ENCODE peak calls at places on chromosomes 6 and 20, in nine cellular contexts. S, E, K, X, O, H, Y, P and U are unnamed samples.

GRCh38 chr20:1382670-1383069 is 10.2 kb downstream of the FKBP1A start:
- DNase-seq in S (no peak), E (peak), K (no peak), X (no peak), O (no peak), H (no peak), Y (no peak), P (no peak), U (no peak)

GRCh38 chr20:8131598-8132014 is 460 bp upstream of the PLCB1 start:
- DNase-seq in S (no peak), E (peak), K (no peak), X (no peak), O (no peak), H (no peak), Y (no peak), P (no peak), U (no peak)

GRCh38 chr6:79525272-79526100 is 11.7 kb downstream of the LCA5 start:
- DNase-seq in S (no peak), E (peak), K (peak), X (no peak), O (no peak), H (peak), Y (no peak), P (no peak), U (no peak)

GRCh38 chr6:82270791-82271392 is 23.3 kb upstream of the IBTK start:
- DNase-seq in S (no peak), E (peak), K (no peak), X (no peak), O (no peak), H (peak), Y (peak), P (no peak), U (no peak)

GRCh38 chr6:167420177-167420576 is 95.3 kb downstream of the TTLL2 start:
- DNase-seq in S (no peak), E (no peak), K (no peak), X (peak), O (no peak), H (no peak), Y (no peak), P (no peak), U (no peak)

GRCh38 chr6:34791164-34791841 is 580 bp upstream of the BLTP3A start:
- DNase-seq in S (peak), E (peak), K (peak), X (peak), O (peak), H (peak), Y (peak), P (peak), U (peak)

GRCh38 chr6:2913621-2914317 is 10.7 kb upstream of the SERPINB9 start:
- DNase-seq in S (peak), E (no peak), K (no peak), X (peak), O (no peak), H (no peak), Y (no peak), P (no peak), U (no peak)

GRCh38 chr6:53300656-53301551 is 47.8 kb downstream of the ELOVL5 start:
- DNase-seq in S (no peak), E (no peak), K (no peak), X (no peak), O (peak), H (peak), Y (no peak), P (no peak), U (peak)

GRCh38 chr6:6684365-6684833 is 95.9 kb downstream of the LY86 start:
- DNase-seq in S (no peak), E (no peak), K (no peak), X (no peak), O (no peak), H (no peak), Y (no peak), P (no peak), U (no peak)

GRCh38 chr6:153275997-153276396 is 144.9 kb upstream of the RGS17 start:
- DNase-seq in S (no peak), E (no peak), K (no peak), X (no peak), O (no peak), H (no peak), Y (no peak), P (no peak), U (no peak)

GRCh38 chr6:130776287-130776925 is 50.8 kb upstream of the SMLR1 start:
- DNase-seq in S (no peak), E (no peak), K (no peak), X (no peak), O (no peak), H (no peak), Y (peak), P (no peak), U (no peak)

GRCh38 chr20:50271674-50272412 is 81.2 kb downstream of the CEBPB start:
- DNase-seq in S (no peak), E (no peak), K (peak), X (no peak), O (no peak), H (no peak), Y (no peak), P (no peak), U (peak)

GRCh38 chr6:106184629-106185028 is 98.5 kb downstream of the PRDM1 start:
- DNase-seq in S (no peak), E (peak), K (no peak), X (no peak), O (no peak), H (peak), Y (peak), P (no peak), U (no peak)

GRCh38 chr6:53682654-53683053 is 17.1 kb upstream of the KLHL31 start:
- DNase-seq in S (no peak), E (no peak), K (no peak), X (no peak), O (no peak), H (no peak), Y (no peak), P (no peak), U (no peak)

GRCh38 chr20:40085513-40085912 is 603.5 kb downstream of the MAFB start:
- DNase-seq in S (no peak), E (no peak), K (no peak), X (no peak), O (no peak), H (no peak), Y (no peak), P (no peak), U (no peak)

GRCh38 chr6:106975699-106976032 is 1.1 kb upstream of the CD24 start:
- DNase-seq in S (no peak), E (no peak), K (no peak), X (no peak), O (no peak), H (peak), Y (peak), P (no peak), U (no peak)

GRCh38 chr20:58986968-58987517 is 6.0 kb downstream of the NELFCD start:
- DNase-seq in S (peak), E (no peak), K (no peak), X (peak), O (no peak), H (no peak), Y (no peak), P (no peak), U (no peak)

GRCh38 chr6:142002825-142003405 is 129.8 kb upstream of the GJE1 start:
- DNase-seq in S (no peak), E (no peak), K (no peak), X (no peak), O (no peak), H (no peak), Y (no peak), P (no peak), U (no peak)

GRCh38 chr6:42406296-42407280 is 45.1 kb downstream of the TRERF1 start:
- DNase-seq in S (no peak), E (peak), K (no peak), X (no peak), O (peak), H (peak), Y (peak), P (no peak), U (no peak)

GRCh38 chr6:42403415-42403814 is 48.3 kb downstream of the TRERF1 start:
- DNase-seq in S (no peak), E (peak), K (no peak), X (no peak), O (no peak), H (peak), Y (peak), P (peak), U (no peak)

GRCh38 chr6:42403831-42404230 is 47.9 kb downstream of the TRERF1 start:
- DNase-seq in S (no peak), E (no peak), K (no peak), X (no peak), O (no peak), H (no peak), Y (no peak), P (no peak), U (no peak)

GRCh38 chr6:42404494-42404893 is 47.2 kb downstream of the TRERF1 start:
- DNase-seq in S (no peak), E (peak), K (peak), X (no peak), O (peak), H (peak), Y (peak), P (no peak), U (no peak)

DNA sequence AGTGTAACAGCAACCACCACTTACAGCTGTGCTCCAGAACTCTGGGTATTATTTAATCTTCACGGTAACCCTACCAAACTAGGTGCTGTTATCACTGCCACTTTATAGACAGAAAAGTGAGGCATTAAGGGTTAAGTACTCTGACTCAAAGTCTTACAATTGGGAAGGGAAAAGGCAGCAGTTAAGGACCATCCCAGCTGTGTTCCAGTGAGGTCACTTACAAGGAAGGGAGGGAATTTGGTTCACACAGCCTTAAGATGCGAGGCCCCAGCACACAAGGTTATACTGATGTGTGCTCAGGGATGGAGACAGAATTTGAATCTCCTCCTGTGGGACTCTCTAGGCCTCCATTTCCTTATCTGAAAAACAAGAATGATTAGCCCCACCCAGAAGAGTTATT is 46.7 kb downstream of the TRERF1 start:
- DNase-seq in S (no peak), E (peak), K (no peak), X (no peak), O (peak), H (peak), Y (peak), P (no peak), U (no peak)
- H3K27ac ChIP-seq in S (no peak), E (peak), K (peak), X (peak), O (peak), H (peak), Y (peak), P (peak), U (no peak)

DNA sequence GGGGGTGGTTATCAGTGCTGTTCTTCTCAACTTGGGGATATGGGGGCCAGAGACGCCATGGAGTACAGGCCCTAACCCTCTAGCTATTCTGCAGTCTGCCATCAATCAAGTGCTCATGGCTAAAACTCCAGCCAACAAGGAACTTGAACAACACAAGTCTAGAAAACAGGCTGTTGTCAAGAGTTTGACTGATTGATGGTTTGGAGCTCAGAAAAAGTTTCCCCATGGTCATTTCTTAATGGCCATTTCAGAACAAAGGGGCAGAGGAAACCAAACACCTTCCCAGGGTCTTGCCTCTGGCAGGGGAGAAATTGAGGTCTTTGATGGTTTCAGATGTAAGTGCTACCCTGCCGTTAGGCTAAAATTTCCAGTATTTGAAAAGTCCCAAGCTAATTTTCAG is 15.1 kb downstream of the PCK1 start:
- DNase-seq in S (no peak), E (no peak), K (no peak), X (no peak), O (no peak), H (no peak), Y (no peak), P (no peak), U (no peak)
- H3K27ac ChIP-seq in S (no peak), E (no peak), K (no peak), X (no peak), O (no peak), H (no peak), Y (no peak), P (no peak), U (no peak)

GRCh38 chr20:33433465-33433864 is 10.1 kb downstream of the SNTA1 start:
- DNase-seq in S (peak), E (no peak), K (peak), X (peak), O (peak), H (no peak), Y (peak), P (no peak), U (peak)
- H3K27ac ChIP-seq in S (peak), E (no peak), K (peak), X (peak), O (peak), H (no peak), Y (no peak), P (peak), U (no peak)

GRCh38 chr6:111823012-111823411 is 50.2 kb downstream of the FYN start:
- DNase-seq in S (no peak), E (no peak), K (no peak), X (no peak), O (no peak), H (no peak), Y (no peak), P (no peak), U (no peak)

GRCh38 chr6:111825439-111825838 is 47.8 kb downstream of the FYN start:
- DNase-seq in S (no peak), E (no peak), K (no peak), X (no peak), O (no peak), H (no peak), Y (no peak), P (no peak), U (no peak)

GRCh38 chr6:111819458-111819857 is 53.8 kb downstream of the FYN start:
- DNase-seq in S (no peak), E (no peak), K (no peak), X (no peak), O (no peak), H (no peak), Y (no peak), P (no peak), U (no peak)

GRCh38 chr6:111824608-111825337 is 48.5 kb downstream of the FYN start:
- DNase-seq in S (no peak), E (peak), K (no peak), X (no peak), O (no peak), H (no peak), Y (no peak), P (no peak), U (no peak)

GRCh38 chr6:111823831-111824607 is 49.2 kb downstream of the FYN start:
- DNase-seq in S (no peak), E (peak), K (no peak), X (no peak), O (no peak), H (peak), Y (peak), P (no peak), U (no peak)
- H3K27ac ChIP-seq in S (peak), E (no peak), K (peak), X (peak), O (peak), H (peak), Y (peak), P (peak), U (no peak)

GRCh38 chr20:63977392-63978276 is 1.8 kb downstream of the SAMD10 start:
- DNase-seq in S (no peak), E (peak), K (no peak), X (no peak), O (peak), H (peak), Y (peak), P (peak), U (no peak)

GRCh38 chr20:63978319-63979220 is 872 bp downstream of the SAMD10 start:
- DNase-seq in S (no peak), E (peak), K (peak), X (peak), O (peak), H (no peak), Y (peak), P (peak), U (peak)

GRCh38 chr20:63979549-63980316 is at the start of gene SAMD10:
- DNase-seq in S (no peak), E (peak), K (no peak), X (peak), O (peak), H (peak), Y (peak), P (peak), U (no peak)

GRCh38 chr20:63980317-63980805 is 571 bp upstream of the PRPF6 start:
- DNase-seq in S (no peak), E (no peak), K (no peak), X (no peak), O (no peak), H (no peak), Y (no peak), P (no peak), U (no peak)

GRCh38 chr20:63979221-63979548 is 257 bp downstream of the SAMD10 start:
- DNase-seq in S (no peak), E (no peak), K (no peak), X (no peak), O (no peak), H (no peak), Y (no peak), P (no peak), U (no peak)
- H3K27ac ChIP-seq in S (no peak), E (no peak), K (peak), X (peak), O (peak), H (no peak), Y (no peak), P (peak), U (no peak)

GRCh38 chr6:85402071-85402470 is 47.8 kb upstream of the NT5E start:
- DNase-seq in S (no peak), E (no peak), K (no peak), X (no peak), O (no peak), H (no peak), Y (no peak), P (no peak), U (no peak)
- H3K27ac ChIP-seq in S (peak), E (peak), K (no peak), X (no peak), O (no peak), H (peak), Y (peak), P (no peak), U (no peak)

DNA sequence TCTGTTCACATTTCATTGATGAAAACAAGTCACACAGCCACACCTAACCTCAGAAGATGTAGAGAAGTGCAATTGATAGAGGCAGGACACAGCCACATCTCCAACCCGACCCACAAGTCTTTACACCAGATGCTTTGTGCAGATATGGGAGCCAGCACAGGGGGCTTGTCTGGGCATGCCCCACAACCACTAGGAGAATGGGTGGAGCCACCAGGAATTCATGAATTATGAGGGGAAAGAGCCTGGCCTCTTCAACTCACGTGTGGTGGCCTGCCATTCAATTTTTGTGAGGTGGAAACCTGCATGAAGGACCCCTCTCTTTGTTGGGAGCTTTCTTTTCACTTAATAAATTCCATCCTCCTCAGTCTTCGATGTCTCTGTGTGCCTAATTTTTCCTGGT is 79.2 kb downstream of the OGFRL1 start:
- DNase-seq in S (no peak), E (peak), K (no peak), X (no peak), O (no peak), H (no peak), Y (no peak), P (no peak), U (no peak)
- H3K27ac ChIP-seq in S (no peak), E (peak), K (no peak), X (no peak), O (no peak), H (no peak), Y (peak), P (no peak), U (no peak)